ENCODE peak calls at places on chromosomes 16 and 17, in nine cellular contexts. One of them, this sample, is unnamed.

GRCh38 chr16:73210686-73211085 is 162.8 kb upstream of the ZFHX3 start:
- DNase-seq in body of pancreas: no peak
- DNase-seq in neural crest cell: no peak
- DNase-seq in cardiac muscle cell: no peak
- DNase-seq in mucosa of descending colon: no peak
- DNase-seq in A549: no peak
- DNase-seq in WTC11: no peak
- DNase-seq in AG04450: no peak
- DNase-seq in CD4-positive, alpha-beta T cell: no peak
- DNase-seq in this sample: no peak

GRCh38 chr17:74678541-74678940 is 34.2 kb downstream of the CD300LF start:
- DNase-seq in body of pancreas: no peak
- DNase-seq in mucosa of descending colon: no peak
- DNase-seq in AG04450: no peak
- DNase-seq in cardiac muscle cell: no peak
- DNase-seq in CD4-positive, alpha-beta T cell: no peak
- DNase-seq in WTC11: no peak
- DNase-seq in A549: no peak
- DNase-seq in neural crest cell: no peak
- DNase-seq in this sample: no peak

GRCh38 chr16:86436466-86437185 is 73.7 kb upstream of the FOXF1 start:
- DNase-seq in CD4-positive, alpha-beta T cell: no peak
- DNase-seq in mucosa of descending colon: no peak
- DNase-seq in neural crest cell: no peak
- DNase-seq in A549: no peak
- DNase-seq in body of pancreas: no peak
- DNase-seq in AG04450: no peak
- DNase-seq in cardiac muscle cell: no peak
- DNase-seq in WTC11: no peak
- DNase-seq in this sample: no peak

GRCh38 chr16:14196539-14196938 is 125.4 kb downstream of the MRTFB start:
- DNase-seq in WTC11: no peak
- DNase-seq in mucosa of descending colon: no peak
- DNase-seq in neural crest cell: no peak
- DNase-seq in AG04450: no peak
- DNase-seq in CD4-positive, alpha-beta T cell: no peak
- DNase-seq in A549: no peak
- DNase-seq in body of pancreas: no peak
- DNase-seq in cardiac muscle cell: peak; percentile 50
- DNase-seq in this sample: no peak

GRCh38 chr17:77303620-77304019 is 162.9 kb downstream of the SEC14L1 start:
- DNase-seq in body of pancreas: no peak
- DNase-seq in mucosa of descending colon: no peak
- DNase-seq in AG04450: no peak
- DNase-seq in A549: no peak
- DNase-seq in WTC11: no peak
- DNase-seq in neural crest cell: no peak
- DNase-seq in CD4-positive, alpha-beta T cell: no peak
- DNase-seq in cardiac muscle cell: peak; percentile 16
- DNase-seq in this sample: no peak

GRCh38 chr16:81446318-81447275 is 2.0 kb downstream of the CMIP start:
- DNase-seq in body of pancreas: peak; percentile 52
- DNase-seq in neural crest cell: no peak
- DNase-seq in CD4-positive, alpha-beta T cell: no peak
- DNase-seq in cardiac muscle cell: no peak
- DNase-seq in AG04450: no peak
- DNase-seq in A549: peak; percentile 79
- DNase-seq in mucosa of descending colon: peak; percentile 74
- DNase-seq in WTC11: no peak
- DNase-seq in this sample: peak; percentile 51

GRCh38 chr16:72111653-72112451 is 18.2 kb downstream of the DHX38 start:
- DNase-seq in CD4-positive, alpha-beta T cell: no peak
- DNase-seq in A549: no peak
- DNase-seq in neural crest cell: no peak
- DNase-seq in WTC11: no peak
- DNase-seq in cardiac muscle cell: no peak
- DNase-seq in body of pancreas: no peak
- DNase-seq in AG04450: no peak
- DNase-seq in mucosa of descending colon: no peak
- DNase-seq in this sample: no peak

GRCh38 chr17:47942568-47942967 is 1.2 kb downstream of the PNPO start:
- DNase-seq in neural crest cell: no peak
- DNase-seq in body of pancreas: no peak
- DNase-seq in WTC11: no peak
- DNase-seq in cardiac muscle cell: no peak
- DNase-seq in A549: no peak
- DNase-seq in CD4-positive, alpha-beta T cell: no peak
- DNase-seq in AG04450: no peak
- DNase-seq in mucosa of descending colon: no peak
- DNase-seq in this sample: no peak

GRCh38 chr17:76271669-76272540 is 6.8 kb downstream of the UBALD2 start:
- DNase-seq in AG04450: no peak
- DNase-seq in CD4-positive, alpha-beta T cell: no peak
- DNase-seq in cardiac muscle cell: peak; percentile 17
- DNase-seq in A549: no peak
- DNase-seq in body of pancreas: peak; percentile 66
- DNase-seq in neural crest cell: no peak
- DNase-seq in mucosa of descending colon: peak; percentile 78
- DNase-seq in WTC11: peak; percentile 45
- DNase-seq in this sample: no peak

GRCh38 chr16:59826767-59827166 is 1092.7 kb upstream of the GOT2 start:
- DNase-seq in neural crest cell: no peak
- DNase-seq in cardiac muscle cell: no peak
- DNase-seq in A549: no peak
- DNase-seq in mucosa of descending colon: no peak
- DNase-seq in CD4-positive, alpha-beta T cell: no peak
- DNase-seq in body of pancreas: no peak
- DNase-seq in AG04450: no peak
- DNase-seq in WTC11: no peak
- DNase-seq in this sample: no peak

GRCh38 chr16:68884867-68885266 is 41.5 kb downstream of the TANGO6 start:
- DNase-seq in A549: no peak
- DNase-seq in mucosa of descending colon: no peak
- DNase-seq in CD4-positive, alpha-beta T cell: no peak
- DNase-seq in body of pancreas: no peak
- DNase-seq in AG04450: no peak
- DNase-seq in cardiac muscle cell: no peak
- DNase-seq in neural crest cell: no peak
- DNase-seq in WTC11: no peak
- DNase-seq in this sample: no peak

GRCh38 chr17:74297941-74298340 is 23.9 kb downstream of the DNAI2 start:
- DNase-seq in CD4-positive, alpha-beta T cell: no peak
- DNase-seq in mucosa of descending colon: no peak
- DNase-seq in WTC11: no peak
- DNase-seq in A549: no peak
- DNase-seq in neural crest cell: no peak
- DNase-seq in AG04450: no peak
- DNase-seq in body of pancreas: no peak
- DNase-seq in cardiac muscle cell: no peak
- DNase-seq in this sample: peak; percentile 13

GRCh38 chr17:28712037-28712704 is 483 bp upstream of the PROCA1 start:
- DNase-seq in A549: no peak
- DNase-seq in body of pancreas: no peak
- DNase-seq in CD4-positive, alpha-beta T cell: peak; percentile 44
- DNase-seq in neural crest cell: peak; percentile 35
- DNase-seq in WTC11: peak; percentile 68
- DNase-seq in cardiac muscle cell: peak; percentile 51
- DNase-seq in AG04450: no peak
- DNase-seq in mucosa of descending colon: peak; percentile 66
- DNase-seq in this sample: no peak

GRCh38 chr17:36641877-36642845 is 40.8 kb downstream of the MRM1 start:
- DNase-seq in WTC11: peak; percentile 46
- DNase-seq in CD4-positive, alpha-beta T cell: no peak
- DNase-seq in neural crest cell: peak; percentile 18
- DNase-seq in A549: peak; percentile 22
- DNase-seq in body of pancreas: no peak
- DNase-seq in cardiac muscle cell: no peak
- DNase-seq in mucosa of descending colon: peak; percentile 68
- DNase-seq in AG04450: no peak
- DNase-seq in this sample: no peak

GRCh38 chr16:31707743-31708335 is 165.8 kb upstream of the ZNF267 start:
- DNase-seq in mucosa of descending colon: no peak
- DNase-seq in A549: no peak
- DNase-seq in body of pancreas: no peak
- DNase-seq in neural crest cell: no peak
- DNase-seq in WTC11: no peak
- DNase-seq in CD4-positive, alpha-beta T cell: no peak
- DNase-seq in cardiac muscle cell: no peak
- DNase-seq in AG04450: no peak
- DNase-seq in this sample: no peak

GRCh38 chr16:31705371-31705770 is 168.2 kb upstream of the ZNF267 start:
- DNase-seq in WTC11: no peak
- DNase-seq in neural crest cell: no peak
- DNase-seq in CD4-positive, alpha-beta T cell: no peak
- DNase-seq in mucosa of descending colon: no peak
- DNase-seq in cardiac muscle cell: no peak
- DNase-seq in body of pancreas: no peak
- DNase-seq in AG04450: no peak
- DNase-seq in A549: no peak
- DNase-seq in this sample: no peak

GRCh38 chr16:31708348-31708747 is 165.3 kb upstream of the ZNF267 start:
- DNase-seq in CD4-positive, alpha-beta T cell: no peak
- DNase-seq in AG04450: no peak
- DNase-seq in WTC11: no peak
- DNase-seq in mucosa of descending colon: no peak
- DNase-seq in body of pancreas: no peak
- DNase-seq in neural crest cell: no peak
- DNase-seq in cardiac muscle cell: no peak
- DNase-seq in A549: no peak
- DNase-seq in this sample: no peak

GRCh38 chr16:31706925-31707324 is 166.7 kb upstream of the ZNF267 start:
- DNase-seq in CD4-positive, alpha-beta T cell: no peak
- DNase-seq in WTC11: no peak
- DNase-seq in mucosa of descending colon: no peak
- DNase-seq in body of pancreas: no peak
- DNase-seq in A549: no peak
- DNase-seq in AG04450: no peak
- DNase-seq in neural crest cell: no peak
- DNase-seq in cardiac muscle cell: no peak
- DNase-seq in this sample: no peak

DNA sequence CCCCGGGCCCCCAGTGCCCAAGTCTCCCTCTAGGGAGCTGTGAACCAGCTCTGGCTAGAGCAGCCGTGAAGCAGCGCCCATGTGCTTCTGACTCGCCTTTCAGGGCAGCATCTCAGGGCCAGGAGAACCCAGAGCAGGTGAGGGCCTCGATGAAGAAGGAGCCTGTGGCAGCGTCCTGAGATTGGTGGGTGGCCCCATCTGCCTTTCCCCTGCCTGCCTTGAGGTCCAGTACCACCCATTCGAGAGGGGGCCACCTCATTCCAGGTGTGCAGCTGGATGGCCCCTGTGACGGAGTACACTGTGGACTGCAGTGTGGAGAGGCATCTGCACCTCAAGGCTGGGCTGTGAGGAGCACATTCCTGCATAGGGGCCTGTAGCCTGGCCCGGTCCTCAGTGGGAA is 167.3 kb upstream of the ZNF267 start:
- DNase-seq in A549: no peak
- DNase-seq in mucosa of descending colon: no peak
- DNase-seq in neural crest cell: no peak
- DNase-seq in cardiac muscle cell: no peak
- DNase-seq in AG04450: no peak
- DNase-seq in body of pancreas: no peak
- DNase-seq in CD4-positive, alpha-beta T cell: no peak
- DNase-seq in WTC11: no peak
- DNase-seq in this sample: no peak
- TF ChIP-seq CTCF in A549: no peak
- TF ChIP-seq CTCF in mucosa of descending colon: no peak
- TF ChIP-seq CTCF in neural crest cell: no peak
- TF ChIP-seq CTCF in cardiac muscle cell: no peak
- TF ChIP-seq CTCF in AG04450: no peak
- TF ChIP-seq CTCF in body of pancreas: no peak
- TF ChIP-seq CTCF in CD4-positive, alpha-beta T cell: no peak
- TF ChIP-seq CTCF in WTC11: no peak
- TF ChIP-seq CTCF in this sample: no peak

GRCh38 chr17:66975614-66976378 is 11.3 kb downstream of the CACNG4 start:
- DNase-seq in A549: peak; percentile 70
- DNase-seq in mucosa of descending colon: no peak
- DNase-seq in body of pancreas: no peak
- DNase-seq in AG04450: no peak
- DNase-seq in WTC11: peak; percentile 70
- DNase-seq in neural crest cell: no peak
- DNase-seq in CD4-positive, alpha-beta T cell: no peak
- DNase-seq in cardiac muscle cell: no peak
- DNase-seq in this sample: peak; percentile 60
- TF ChIP-seq CTCF in A549: peak; percentile 53
- TF ChIP-seq CTCF in mucosa of descending colon: no peak
- TF ChIP-seq CTCF in body of pancreas: no peak
- TF ChIP-seq CTCF in AG04450: peak; percentile 13
- TF ChIP-seq CTCF in WTC11: no peak
- TF ChIP-seq CTCF in neural crest cell: peak; percentile 32
- TF ChIP-seq CTCF in CD4-positive, alpha-beta T cell: no peak
- TF ChIP-seq CTCF in cardiac muscle cell: peak; percentile 9
- TF ChIP-seq CTCF in this sample: peak; percentile 45

DNA sequence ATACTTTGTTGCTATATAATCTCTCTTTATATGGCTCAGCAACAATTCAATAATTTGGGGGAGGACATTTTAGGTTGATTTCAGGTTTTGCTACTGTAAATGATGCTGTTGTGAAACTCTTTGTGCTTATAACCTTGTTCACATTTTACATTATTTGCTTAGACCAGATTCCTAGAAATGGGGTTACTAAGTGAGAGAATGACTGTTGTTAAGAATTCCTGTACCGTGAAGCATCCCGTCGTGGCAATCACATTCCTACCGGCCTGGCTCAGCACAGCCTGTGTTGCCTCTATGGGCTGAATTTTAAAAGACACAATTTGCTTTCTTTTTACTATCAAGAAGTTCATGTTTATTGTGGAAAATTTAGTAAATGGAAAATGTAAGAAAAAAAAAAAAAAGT is 31.4 kb downstream of the B9D1 start:
- DNase-seq in body of pancreas: no peak
- DNase-seq in WTC11: no peak
- DNase-seq in A549: no peak
- DNase-seq in CD4-positive, alpha-beta T cell: no peak
- DNase-seq in neural crest cell: no peak
- DNase-seq in mucosa of descending colon: no peak
- DNase-seq in cardiac muscle cell: peak; percentile 70
- DNase-seq in AG04450: peak; percentile 77
- DNase-seq in this sample: no peak
- TF ChIP-seq CTCF in body of pancreas: no peak
- TF ChIP-seq CTCF in WTC11: no peak
- TF ChIP-seq CTCF in A549: no peak
- TF ChIP-seq CTCF in CD4-positive, alpha-beta T cell: no peak
- TF ChIP-seq CTCF in neural crest cell: no peak
- TF ChIP-seq CTCF in mucosa of descending colon: no peak
- TF ChIP-seq CTCF in cardiac muscle cell: no peak
- TF ChIP-seq CTCF in AG04450: peak; percentile 11
- TF ChIP-seq CTCF in this sample: no peak

DNA sequence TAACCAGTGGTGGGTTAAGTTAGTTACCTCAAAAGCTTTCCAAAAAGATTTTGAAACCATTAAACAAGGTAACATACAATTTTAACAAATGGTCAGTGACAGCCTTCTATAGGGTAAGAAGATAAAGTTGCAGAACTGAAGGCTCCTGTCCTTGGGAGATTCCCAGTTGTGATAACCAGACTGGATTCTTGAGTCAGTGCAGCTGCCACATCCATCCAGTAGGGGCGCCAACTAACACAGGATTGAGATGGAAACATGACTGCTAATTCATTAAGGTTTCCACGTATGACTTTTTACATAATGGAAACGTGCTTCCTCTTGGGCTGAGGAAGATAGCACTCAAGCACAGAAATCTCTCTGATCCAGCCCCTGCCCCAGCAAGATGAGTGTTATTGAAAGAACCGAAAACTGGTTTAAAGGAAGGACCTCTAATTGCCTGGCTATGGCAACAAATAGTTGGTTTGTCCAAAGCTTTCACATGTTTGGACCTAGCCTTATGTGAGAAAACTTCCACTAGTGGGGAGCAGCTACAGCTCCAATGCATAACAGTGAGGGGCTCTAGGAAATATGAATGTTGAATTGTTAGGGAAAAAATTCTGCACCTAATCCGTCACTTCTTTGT is 269.8 kb upstream of the MYOCD start:
- DNase-seq in body of pancreas: no peak
- DNase-seq in CD4-positive, alpha-beta T cell: no peak
- DNase-seq in WTC11: peak; percentile 64
- DNase-seq in neural crest cell: peak; percentile 27
- DNase-seq in cardiac muscle cell: peak; percentile 2
- DNase-seq in A549: peak; percentile 34
- DNase-seq in mucosa of descending colon: no peak
- DNase-seq in AG04450: no peak
- DNase-seq in this sample: peak; percentile 14
- TF ChIP-seq CTCF in body of pancreas: peak; percentile 28
- TF ChIP-seq CTCF in CD4-positive, alpha-beta T cell: no peak
- TF ChIP-seq CTCF in WTC11: peak; percentile 76
- TF ChIP-seq CTCF in neural crest cell: peak; percentile 68
- TF ChIP-seq CTCF in cardiac muscle cell: peak; percentile 36
- TF ChIP-seq CTCF in A549: peak; percentile 41
- TF ChIP-seq CTCF in mucosa of descending colon: peak; percentile 12
- TF ChIP-seq CTCF in AG04450: peak; percentile 48
- TF ChIP-seq CTCF in this sample: peak; percentile 34